ENCODE peak calls at places on chromosomes 6 and 20, in ten cellular contexts. U, J, V, K, H, M, F, W, C and G are unnamed samples.

GRCh38 chr20:57287007-57287810 is 20.8 kb upstream of the BMP7 start:
- DNase-seq in H (no peak), J (no peak), C (no peak), M (no peak), K (no peak), U (no peak), V (no peak), W (no peak), F (no peak), G (no peak)

GRCh38 chr6:157513004-157513603 is 132.1 kb downstream of the ZDHHC14 start:
- DNase-seq in K (no peak), M (no peak), F (no peak), V (peak; percentile 48), W (no peak), C (peak; percentile 52), U (no peak), J (no peak), H (no peak), G (no peak)

GRCh38 chr6:119449253-119450156 is 99.9 kb upstream of the MAN1A1 start:
- DNase-seq in W (no peak), F (no peak), M (no peak), V (no peak), U (no peak), J (no peak), H (no peak), C (no peak), K (no peak), G (peak; percentile 71)

GRCh38 chr6:91606148-91606901 is 1019.5 kb upstream of the MAP3K7 start:
- DNase-seq in F (no peak), W (no peak), U (no peak), V (no peak), H (no peak), C (no peak), K (no peak), M (no peak), J (no peak), G (no peak)

GRCh38 chr6:124560836-124561585 is 401.2 kb upstream of the RNF217 start:
- DNase-seq in M (no peak), F (no peak), U (no peak), V (no peak), W (no peak), K (no peak), H (no peak), C (no peak), J (no peak), G (no peak)

GRCh38 chr6:159451051-159451450 is 242.0 kb downstream of the SOD2 start:
- DNase-seq in K (no peak), J (peak; percentile 71), W (peak; percentile 5), V (no peak), M (no peak), U (no peak), H (no peak), F (no peak), C (no peak), G (no peak)

GRCh38 chr20:63863021-63863797 is 1.9 kb upstream of the TPD52L2 start:
- DNase-seq in U (no peak), H (no peak), M (no peak), V (no peak), C (no peak), F (no peak), W (no peak), J (no peak), K (no peak), G (no peak)

GRCh38 chr20:60105404-60105803 is 147.2 kb downstream of the CDH26 start:
- DNase-seq in F (no peak), V (no peak), U (no peak), M (no peak), H (no peak), K (no peak), W (no peak), J (no peak), C (no peak), G (no peak)

GRCh38 chr6:55694148-55694547 is 115.2 kb upstream of the HMGCLL1 start:
- DNase-seq in H (no peak), K (no peak), C (no peak), F (peak; percentile 42), V (no peak), W (no peak), U (no peak), J (peak; percentile 24), M (no peak), G (no peak)

GRCh38 chr20:46268131-46268611 is 40.1 kb downstream of the CDH22 start:
- DNase-seq in U (no peak), M (no peak), V (peak; percentile 93), W (no peak), F (no peak), J (no peak), K (no peak), H (no peak), C (no peak), G (no peak)

GRCh38 chr6:112221561-112221960 is 32.8 kb downstream of the LAMA4 start:
- DNase-seq in W (no peak), U (no peak), M (no peak), C (no peak), K (no peak), J (no peak), V (no peak), H (no peak), F (no peak), G (no peak)

GRCh38 chr6:146968041-146968760 is 236.0 kb upstream of the STXBP5 start:
- DNase-seq in M (no peak), U (no peak), H (no peak), J (peak; percentile 92), W (peak; percentile 60), V (no peak), C (peak; percentile 51), F (no peak), K (no peak), G (no peak)

GRCh38 chr6:21611485-21611884 is 17.9 kb downstream of the SOX4 start:
- DNase-seq in H (no peak), K (no peak), F (no peak), C (no peak), V (no peak), J (no peak), M (no peak), W (no peak), U (no peak), G (no peak)

GRCh38 chr20:30168025-30168799 is 1089.3 kb upstream of the DEFB115 start:
- DNase-seq in F (no peak), W (no peak), C (no peak), V (no peak), K (peak; percentile 49), M (no peak), U (peak; percentile 33), J (no peak), H (no peak), G (no peak)

GRCh38 chr6:120826253-120826652 is 508.0 kb downstream of the TBC1D32 start:
- DNase-seq in H (no peak), K (peak; percentile 61), W (no peak), V (peak; percentile 9), U (no peak), J (peak; percentile 44), C (peak; percentile 6), F (peak; percentile 49), M (no peak), G (peak; percentile 60)

GRCh38 chr6:125415921-125416320 is 114.2 kb upstream of the HDDC2 start:
- DNase-seq in H (no peak), F (no peak), K (no peak), U (no peak), C (no peak), V (no peak), W (no peak), J (peak; percentile 83), M (no peak), G (no peak)

GRCh38 chr6:14038636-14039035 is 78.9 kb upstream of the CD83 start:
- DNase-seq in K (no peak), H (no peak), M (no peak), J (no peak), C (peak; percentile 32), U (no peak), F (no peak), W (no peak), V (peak; percentile 55), G (peak; percentile 68)

GRCh38 chr20:40865095-40865494 is 163.5 kb upstream of the TOP1 start:
- DNase-seq in W (no peak), H (no peak), J (no peak), U (no peak), K (no peak), M (no peak), C (no peak), V (no peak), F (no peak), G (no peak)

GRCh38 chr6:4928426-4928825 is 75.4 kb downstream of the RPP40 start:
- DNase-seq in U (no peak), C (no peak), V (no peak), W (no peak), M (no peak), F (no peak), J (no peak), H (no peak), K (no peak), G (peak; percentile 96)

GRCh38 chr20:50027611-50028105 is 44.9 kb downstream of the SNAI1 start:
- DNase-seq in H (no peak), W (peak; percentile 76), F (no peak), C (peak; percentile 98), M (peak; percentile 64), U (no peak), V (no peak), K (peak; percentile 90), J (peak; percentile 59), G (no peak)

GRCh38 chr20:55174172-55174571 is 698.8 kb downstream of the DOK5 start:
- DNase-seq in V (no peak), K (no peak), F (no peak), H (no peak), W (no peak), C (no peak), J (peak; percentile 25), U (no peak), M (no peak), G (no peak)

GRCh38 chr6:152353440-152353839 is 283.7 kb downstream of the SYNE1 start:
- DNase-seq in U (no peak), H (no peak), F (no peak), K (no peak), W (no peak), V (no peak), J (no peak), C (no peak), M (no peak), G (no peak)

GRCh38 chr20:45782890-45783289 is 8.8 kb downstream of the WFDC3 start:
- DNase-seq in K (no peak), V (no peak), C (no peak), H (peak; percentile 27), W (no peak), U (no peak), F (no peak), M (no peak), J (peak; percentile 63), G (no peak)

GRCh38 chr20:17461941-17462340 is 69.2 kb downstream of the BFSP1 start:
- DNase-seq in F (no peak), J (no peak), U (no peak), C (no peak), K (no peak), M (no peak), V (no peak), H (no peak), W (no peak), G (no peak)

GRCh38 chr6:167141667-167142432 is 15.9 kb downstream of the GPR31 start:
- DNase-seq in C (peak; percentile 24), H (peak; percentile 43), J (peak; percentile 16), F (peak; percentile 69), W (no peak), V (peak; percentile 40), M (peak; percentile 27), K (peak; percentile 72), U (peak; percentile 19), G (peak; percentile 44)

GRCh38 chr20:25024171-25024570 is 31.6 kb upstream of the APMAP start:
- DNase-seq in K (no peak), M (no peak), F (no peak), H (no peak), W (no peak), J (no peak), U (no peak), C (no peak), V (no peak), G (no peak)

GRCh38 chr20:10848810-10849370 is 175.1 kb upstream of the JAG1 start:
- DNase-seq in V (no peak), M (no peak), W (peak; percentile 65), K (peak; percentile 55), C (peak; percentile 72), J (peak; percentile 90), F (no peak), U (no peak), H (no peak), G (peak; percentile 58)

GRCh38 chr6:97097068-97098047 is 172.8 kb downstream of the KLHL32 start:
- DNase-seq in V (peak; percentile 65), F (no peak), U (no peak), M (no peak), J (no peak), C (no peak), H (no peak), K (no peak), W (no peak), G (peak; percentile 76)